ENCODE peak calls at places on chromosomes 5 and 9, in six cellular contexts. X, L, U, V, W and Z are unnamed samples.

GRCh38 chr5:126054593-126055347 is 368.4 kb upstream of the GRAMD2B start:
- DNase-seq in X (no peak), L (no peak), U (no peak), V (no peak), W (peak), Z (no peak)

GRCh38 chr5:78190402-78190801 is 104.1 kb downstream of the AP3B1 start:
- DNase-seq in X (no peak), L (no peak), U (no peak), V (no peak), W (no peak), Z (no peak)

GRCh38 chr5:83473344-83474169 is 2.0 kb downstream of the VCAN start:
- DNase-seq in X (peak), L (peak), U (peak), V (peak), W (peak), Z (peak)

GRCh38 chr5:176535655-176536131 is 1.5 kb downstream of the RNF44 start:
- DNase-seq in X (no peak), L (no peak), U (no peak), V (peak), W (no peak), Z (no peak)

GRCh38 chr9:15389173-15389572 is 33.5 kb upstream of the SNAPC3 start:
- DNase-seq in X (no peak), L (no peak), U (no peak), V (no peak), W (no peak), Z (no peak)

GRCh38 chr9:83633676-83634075 is 10.7 kb downstream of the IDNK start:
- DNase-seq in X (no peak), L (no peak), U (no peak), V (no peak), W (no peak), Z (no peak)

GRCh38 chr5:87298687-87299362 is 31.1 kb downstream of the RASA1 start:
- DNase-seq in X (no peak), L (no peak), U (no peak), V (no peak), W (no peak), Z (no peak)

GRCh38 chr9:93236541-93237206 is 52.7 kb downstream of the WNK2 start:
- DNase-seq in X (no peak), L (no peak), U (no peak), V (no peak), W (no peak), Z (no peak)

GRCh38 chr9:130199605-130200004 is 27.4 kb downstream of the NCS1 start:
- DNase-seq in X (no peak), L (no peak), U (no peak), V (no peak), W (peak), Z (no peak)

GRCh38 chr5:161007879-161008278 is 155.9 kb upstream of the ATP10B start:
- DNase-seq in X (no peak), L (no peak), U (no peak), V (no peak), W (no peak), Z (no peak)

GRCh38 chr9:124676159-124676551 is 95.0 kb downstream of the NR6A1 start:
- DNase-seq in X (peak), L (no peak), U (no peak), V (no peak), W (no peak), Z (no peak)

GRCh38 chr5:65766781-65767180 is 44.8 kb downstream of the NLN start:
- DNase-seq in X (no peak), L (no peak), U (no peak), V (no peak), W (no peak), Z (no peak)

GRCh38 chr5:139849501-139849900 is 53.9 kb downstream of the PSD2 start:
- DNase-seq in X (no peak), L (no peak), U (no peak), V (no peak), W (no peak), Z (no peak)

GRCh38 chr9:132312426-132312825 is 42.4 kb downstream of the SETX start:
- DNase-seq in X (no peak), L (no peak), U (no peak), V (no peak), W (no peak), Z (no peak)

DNA sequence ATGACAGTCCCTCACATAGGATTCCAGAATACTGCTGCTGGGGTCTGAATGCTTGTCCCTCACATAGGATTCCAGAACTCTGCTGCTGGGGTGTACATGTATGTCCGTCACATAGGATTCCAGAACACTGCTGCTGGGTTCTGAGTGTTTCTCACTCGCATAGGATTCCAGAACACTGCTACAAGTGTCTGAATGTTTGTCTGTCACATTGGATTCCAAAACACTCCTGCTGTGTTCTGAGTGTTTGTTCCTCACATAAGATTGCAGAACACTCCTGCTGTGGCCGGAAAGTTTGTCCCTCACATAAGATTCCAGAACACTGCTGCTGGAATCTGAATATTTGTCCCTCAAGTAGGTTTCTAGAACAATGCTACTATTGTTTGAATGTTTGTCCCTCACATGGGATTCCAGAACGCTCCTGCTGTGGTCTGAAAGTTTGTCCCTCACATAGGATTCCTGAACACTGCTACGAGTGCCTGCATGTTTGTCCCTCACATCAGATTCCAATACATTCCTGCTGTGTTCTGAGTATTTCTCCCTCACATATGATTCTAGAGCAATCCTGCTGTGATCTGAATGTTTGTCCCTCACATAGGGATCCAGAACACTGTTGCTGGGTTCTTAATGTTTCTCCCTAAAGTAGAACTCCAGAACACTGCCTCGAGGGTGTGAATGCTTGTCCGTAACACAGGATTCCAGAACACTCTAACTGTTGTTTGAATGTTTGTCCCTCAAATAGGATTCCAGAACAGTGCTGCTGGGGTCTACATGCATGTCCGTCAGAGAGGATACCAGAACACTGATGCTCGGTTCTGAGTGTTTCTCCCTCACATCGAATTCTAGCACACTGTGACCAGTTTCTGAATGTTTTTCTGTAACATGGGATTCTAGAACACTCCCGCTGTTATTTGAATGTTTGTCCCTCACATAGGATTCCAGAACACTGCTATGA is 200.4 kb downstream of the FOXD4L6 start:
- DNase-seq in X (no peak), L (no peak), U (no peak), V (no peak), W (no peak), Z (no peak)
- H3K27ac ChIP-seq in X (no peak), L (no peak), U (no peak), V (no peak), W (no peak), Z (no peak)

DNA sequence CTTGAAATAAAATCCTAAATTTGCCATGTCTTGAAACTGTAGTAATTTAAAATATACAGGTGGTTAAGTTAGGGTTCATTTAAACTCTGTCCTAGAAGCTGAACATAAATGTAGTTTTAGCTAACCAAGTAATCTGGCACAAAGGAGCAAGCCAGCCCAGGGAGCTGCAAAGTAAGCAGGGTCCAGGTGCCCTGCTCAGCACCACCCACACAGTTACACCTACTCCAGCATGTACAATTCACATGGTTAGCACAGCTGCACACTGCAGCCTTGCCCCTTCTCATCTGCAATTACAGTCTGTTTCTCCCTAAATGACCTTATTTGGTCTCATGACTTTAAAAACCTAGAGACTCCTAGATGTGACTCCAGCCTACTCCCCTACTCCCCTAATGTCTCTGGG is 128.4 kb downstream of the EPB41L4A start:
- DNase-seq in X (no peak), L (no peak), U (no peak), V (no peak), W (no peak), Z (no peak)
- H3K27ac ChIP-seq in X (no peak), L (no peak), U (no peak), V (no peak), W (no peak), Z (no peak)

DNA sequence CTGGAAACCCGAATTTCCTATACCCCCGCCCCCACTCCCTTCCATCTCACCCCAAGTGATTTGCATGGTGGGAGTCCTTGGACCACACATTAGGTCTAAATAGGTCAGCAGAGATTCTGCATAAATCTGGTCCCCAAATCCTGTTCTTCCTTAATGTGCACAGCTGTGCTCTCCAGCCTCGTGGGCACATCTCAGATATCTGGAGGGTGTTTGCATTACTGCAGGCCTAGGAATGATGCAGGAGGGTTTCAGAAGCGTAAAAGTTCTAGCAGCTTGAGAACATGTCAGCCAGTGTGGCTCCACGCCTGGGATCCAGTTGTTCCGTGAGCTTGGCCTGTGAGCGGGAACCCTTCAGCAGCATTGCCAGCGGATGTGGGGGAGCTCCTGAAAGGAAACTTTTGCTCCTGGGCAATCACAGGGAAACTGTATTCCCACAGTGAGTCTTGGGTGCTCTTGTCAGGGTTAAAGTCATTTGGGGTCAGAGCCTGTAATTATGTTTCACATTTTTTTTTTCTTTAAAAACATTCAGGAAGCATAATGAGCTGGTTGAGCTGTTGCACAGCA is 12.9 kb downstream of the ARHGAP26 start:
- DNase-seq in X (no peak), L (no peak), U (no peak), V (no peak), W (no peak), Z (peak)
- H3K27ac ChIP-seq in X (no peak), L (peak), U (peak), V (peak), W (no peak), Z (peak)

DNA sequence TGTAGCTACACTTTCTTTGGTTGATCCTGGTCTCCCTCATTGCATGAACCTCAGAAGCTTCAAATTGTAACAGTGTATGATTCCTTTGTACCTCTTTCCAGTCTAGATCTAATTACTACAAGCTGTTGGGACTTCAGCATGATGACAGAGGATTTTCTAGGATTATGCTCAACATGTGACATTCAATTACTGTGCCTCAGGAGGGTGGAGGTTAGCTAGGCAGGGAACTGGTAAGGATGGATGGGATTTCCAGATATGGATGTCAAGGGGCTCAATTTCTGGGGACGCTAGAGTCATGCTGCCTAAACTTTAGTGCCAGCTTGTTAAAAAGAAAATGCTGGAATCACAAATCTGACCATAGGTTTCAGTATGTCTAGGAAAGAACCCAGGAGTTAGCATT is 29.2 kb upstream of the GLRA1 start:
- DNase-seq in X (no peak), L (no peak), U (no peak), V (no peak), W (no peak), Z (no peak)
- H3K27ac ChIP-seq in X (no peak), L (no peak), U (no peak), V (no peak), W (no peak), Z (no peak)

DNA sequence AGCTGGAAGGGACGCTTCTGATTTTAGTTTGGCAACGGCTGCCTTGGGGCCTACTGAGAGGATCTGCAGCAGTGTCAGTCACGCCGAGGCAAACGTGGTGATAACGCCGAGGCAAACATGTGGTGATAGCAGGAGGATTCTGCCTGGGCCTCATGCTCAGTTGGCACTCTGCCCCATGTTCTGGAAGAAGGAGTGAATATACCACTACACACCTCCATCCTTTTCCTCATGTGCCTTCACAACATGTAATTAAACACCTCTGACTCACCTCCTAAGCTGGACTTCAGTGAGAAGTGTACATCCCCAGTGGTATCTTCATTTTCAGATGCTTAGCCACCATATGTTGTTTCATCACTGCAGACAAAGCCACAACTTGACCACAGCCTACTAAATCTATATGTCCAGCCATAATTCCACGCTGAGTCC is 661.6 kb upstream of the KLF4 start:
- DNase-seq in X (no peak), L (no peak), U (no peak), V (no peak), W (peak), Z (no peak)
- H3K27ac ChIP-seq in X (no peak), L (no peak), U (no peak), V (no peak), W (no peak), Z (no peak)